ENCODE peak calls at places on chromosome 2, in four cellular contexts. O is GM12878, V is K562, Y is HepG2. I is an unnamed sample.
A peak's percentile ranks its signal among the peaks of the same experiment; 100 is the strongest.

GRCh38 chr2:85216051-85216431 is 82.8 kb downstream of the TCF7L1 start:
- DNase-seq in O (no peak), V (no peak), Y (no peak), I (peak; percentile 49)

GRCh38 chr2:209472386-209472832 is 48.6 kb downstream of the MAP2 start:
- DNase-seq in O (no peak), V (no peak), Y (no peak), I (peak; percentile 17)

GRCh38 chr2:172467382-172467781 is 40.0 kb downstream of the ITGA6 start:
- DNase-seq in O (no peak), V (peak; percentile 34), Y (no peak), I (no peak)

GRCh38 chr2:157404363-157404762 is 39.5 kb downstream of the CYTIP start:
- DNase-seq in O (peak; percentile 85), V (no peak), Y (no peak), I (no peak)

GRCh38 chr2:25797607-25798488 is 80.4 kb downstream of the ASXL2 start:
- DNase-seq in O (no peak), V (no peak), Y (no peak), I (no peak)

GRCh38 chr2:126889501-126890135 is 9.1 kb upstream of the TEX51 start:
- DNase-seq in O (no peak), V (no peak), Y (no peak), I (no peak)

GRCh38 chr2:20414806-20415205 is 32.1 kb upstream of the RHOB start:
- DNase-seq in O (no peak), V (no peak), Y (no peak), I (peak; percentile 25)

GRCh38 chr2:95385570-95385984 is 16.9 kb upstream of the FAHD2A start:
- DNase-seq in O (no peak), V (no peak), Y (no peak), I (no peak)

GRCh38 chr2:234502285-234502918 is 5.5 kb upstream of the ARL4C start:
- DNase-seq in O (no peak), V (no peak), Y (no peak), I (no peak)

GRCh38 chr2:22403748-22404147 is 981.2 kb upstream of the KLHL29 start:
- DNase-seq in O (no peak), V (no peak), Y (no peak), I (no peak)

GRCh38 chr2:113770929-113771328 is 14.5 kb upstream of the SLC35F5 start:
- DNase-seq in O (no peak), V (peak; percentile 62), Y (no peak), I (peak; percentile 70)
- H2AFZ ChIP-seq in O (no peak overlapping the region), V (peak overlapping the region; percentile 74), Y (no peak overlapping the region), I (no peak overlapping the region)

GRCh38 chr2:231245253-231246094 is 47.0 kb downstream of the ARMC9 start:
- DNase-seq in O (no peak), V (no peak), Y (no peak), I (no peak)
- TF ChIP-seq JUNB in O (no peak), V (no peak), Y (no peak), I (no peak)

GRCh38 chr2:47688561-47688960 is 94.4 kb upstream of the MSH6 start:
- DNase-seq in O (no peak), V (no peak), Y (no peak), I (no peak)

GRCh38 chr2:47686018-47686417 is 96.9 kb upstream of the MSH6 start:
- DNase-seq in O (no peak), V (no peak), Y (peak; percentile 30), I (no peak)

GRCh38 chr2:47695800-47696477 is 87.0 kb upstream of the MSH6 start:
- DNase-seq in O (no peak), V (no peak), Y (no peak), I (peak; percentile 90)

GRCh38 chr2:47687856-47688255 is 95.1 kb upstream of the MSH6 start:
- DNase-seq in O (no peak), V (no peak), Y (no peak), I (no peak)

GRCh38 chr2:47690132-47690531 is 92.8 kb upstream of the MSH6 start:
- DNase-seq in O (no peak), V (no peak), Y (no peak), I (no peak)
- H3K4me3 ChIP-seq in O (no peak overlapping the region), V (no peak overlapping the region), Y (no peak overlapping the region), I (no peak overlapping the region)

DNA sequence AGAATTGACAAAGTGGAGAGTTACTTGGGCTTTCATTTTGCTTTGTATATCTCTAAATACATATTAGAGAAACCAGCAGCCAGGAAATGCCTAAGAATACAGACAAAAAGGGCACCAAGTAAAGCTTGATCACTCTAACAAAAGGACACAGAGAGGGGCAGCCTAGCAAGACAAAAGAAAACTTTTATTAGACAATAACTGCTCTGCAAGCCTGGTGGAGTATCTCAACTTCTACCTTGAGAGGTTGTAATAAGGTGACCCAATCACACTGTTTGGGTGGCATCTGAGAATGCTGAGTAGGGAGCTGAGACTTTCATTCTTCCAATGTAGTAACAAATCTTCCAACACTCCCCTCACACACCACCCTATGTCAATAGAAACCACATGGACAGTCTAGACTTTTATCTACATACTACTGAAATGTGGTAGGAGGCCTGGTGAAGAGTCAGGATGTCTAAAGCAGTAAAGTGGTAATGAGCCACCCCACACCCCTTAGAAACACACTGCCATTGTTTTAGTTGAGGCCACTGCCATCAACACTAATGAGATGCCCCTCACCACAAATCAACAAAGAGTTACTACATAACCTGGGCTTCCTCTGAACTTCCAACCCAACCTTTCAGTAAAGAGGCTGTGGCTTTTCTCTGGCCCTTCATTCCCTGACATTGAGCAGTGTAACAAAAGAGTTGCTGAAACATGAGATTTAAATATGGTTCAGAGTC is 726.7 kb upstream of the POU3F3 start:
- DNase-seq in O (no peak), V (no peak), Y (no peak), I (no peak)
- H2AFZ ChIP-seq in O (no peak overlapping the region), V (no peak overlapping the region), Y (no peak overlapping the region), I (peak overlapping the region; percentile 24)

DNA sequence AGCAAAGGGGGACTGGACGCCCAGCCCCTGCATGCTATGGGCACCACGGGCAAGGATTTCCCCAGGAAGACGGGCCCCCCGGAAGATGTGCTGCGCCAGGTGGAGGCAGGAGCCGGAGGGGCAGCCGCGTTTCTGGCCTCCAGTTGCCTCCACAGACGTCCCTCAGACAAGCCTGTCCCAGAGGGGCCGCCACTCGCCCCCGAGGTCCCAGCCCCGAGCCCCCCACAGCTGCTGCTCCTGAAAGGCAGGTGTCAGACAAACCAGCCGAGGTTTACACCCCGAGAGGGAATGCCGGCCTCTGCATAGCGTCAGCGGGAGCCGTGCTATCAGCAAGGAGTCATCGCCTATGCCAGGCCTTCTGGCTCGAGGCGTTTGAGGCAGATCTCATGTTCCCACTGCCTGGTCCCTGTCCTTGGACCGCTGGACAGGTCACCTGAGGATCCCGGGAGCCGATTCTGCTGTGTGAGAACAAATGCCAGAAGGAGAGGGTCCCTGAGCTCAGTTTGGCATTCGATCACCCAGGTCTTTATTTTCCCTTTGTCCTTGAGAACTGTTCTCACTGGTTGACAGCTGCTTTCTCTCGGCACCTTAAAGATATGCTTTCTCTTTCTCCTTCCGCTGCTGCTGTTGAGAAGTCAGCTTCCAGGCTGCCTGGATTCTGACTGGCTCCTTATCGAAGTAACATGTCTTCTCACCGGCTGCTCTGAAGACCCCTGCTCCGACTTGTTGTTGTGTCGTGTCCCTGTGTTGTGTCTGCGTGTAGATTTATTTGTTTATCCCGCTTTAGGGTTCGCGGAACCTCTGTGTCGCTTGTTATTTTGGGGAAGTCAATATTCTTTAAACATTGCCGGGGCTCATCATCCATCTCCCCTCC is 20.6 kb downstream of the CROCC2 start:
- DNase-seq in O (no peak), V (no peak), Y (no peak), I (no peak)
- TF ChIP-seq JUNB in O (no peak), V (no peak), Y (no peak), I (no peak)

GRCh38 chr2:238852186-238852869 is 4.4 kb downstream of the TWIST2 start:
- DNase-seq in O (no peak), V (no peak), Y (no peak), I (no peak)
- H3K4me3 ChIP-seq in O (no peak overlapping the region), V (no peak overlapping the region), Y (no peak overlapping the region), I (no peak overlapping the region)

DNA sequence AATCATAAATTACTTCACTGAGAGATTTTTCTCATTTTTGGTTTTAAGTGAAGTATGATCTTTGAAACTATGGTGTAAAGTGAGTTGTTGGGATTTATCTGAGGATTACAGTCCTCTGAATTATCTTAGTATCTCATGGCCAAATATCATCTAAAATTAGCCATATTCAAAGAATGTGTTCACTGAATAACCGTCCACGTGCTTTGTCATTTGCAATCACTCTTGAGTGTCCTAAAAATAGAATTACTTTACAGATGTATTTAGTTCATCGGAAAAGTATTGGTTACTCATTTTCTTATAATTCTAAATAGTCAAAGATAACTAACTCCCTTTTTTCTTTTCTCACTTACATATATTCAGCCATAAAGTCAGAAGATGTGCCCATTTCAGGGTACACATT is 141.2 kb downstream of the RTN4 start:
- DNase-seq in O (no peak), V (no peak), Y (no peak), I (no peak)
- H2AFZ ChIP-seq in O (no peak overlapping the region), V (no peak overlapping the region), Y (no peak overlapping the region), I (peak overlapping the region; percentile 59)

GRCh38 chr2:134714228-134714627 is 4.6 kb downstream of the TMEM163 start:
- DNase-seq in O (no peak), V (no peak), Y (no peak), I (no peak)

GRCh38 chr2:134711622-134712125 is 7.1 kb downstream of the TMEM163 start:
- DNase-seq in O (no peak), V (no peak), Y (no peak), I (peak; percentile 22)

GRCh38 chr2:134712736-134713495 is 5.9 kb downstream of the TMEM163 start:
- DNase-seq in O (no peak), V (no peak), Y (no peak), I (no peak)

GRCh38 chr2:134712334-134712733 is 6.5 kb downstream of the TMEM163 start:
- DNase-seq in O (no peak), V (no peak), Y (no peak), I (no peak)

DNA sequence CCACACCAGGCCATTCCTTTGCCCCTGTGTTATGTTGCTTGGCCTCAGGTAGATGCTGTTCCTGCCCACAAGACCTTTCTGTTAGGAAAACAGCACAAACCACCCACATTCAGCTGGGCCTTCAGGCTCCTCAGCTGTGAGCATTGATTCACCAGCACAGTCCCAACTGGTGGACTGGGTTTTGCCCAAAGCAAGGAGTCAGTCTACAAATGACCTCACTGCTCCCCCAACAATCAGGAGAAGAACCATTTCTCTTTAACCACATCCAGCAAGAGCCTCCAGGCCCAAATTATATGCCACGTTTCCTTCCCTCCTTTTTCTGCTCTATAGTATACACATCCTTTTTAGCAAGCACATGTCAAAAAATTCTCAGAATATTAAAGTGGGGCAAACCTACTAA is 5.2 kb downstream of the TMEM163 start:
- DNase-seq in O (no peak), V (no peak), Y (no peak), I (no peak)
- TF ChIP-seq JUNB in O (no peak), V (no peak), Y (no peak), I (no peak)